ENCODE peak calls at places on chromosomes 5 and 9, in ten cellular contexts. X is tibial artery; B is neural progenitor cell; K is BE2C; J is ovary; C is neuronal stem cell; F is CD8-positive, alpha-beta T cell; W is esophagus squamous epithelium; P is lower lobe of right lung; Z is effector memory CD4-positive, alpha-beta T cell. S is an unnamed sample. For H3K4me1, the result is how much of the 10 kb centered on the place peaks cover.

GRCh38 chr9:93555370-93555769 is 21.0 kb upstream of the PHF2 start:
- DNase-seq in X (no peak), B (no peak), K (no peak), J (no peak), C (no peak), F (no peak), W (no peak), P (no peak), Z (no peak), S (no peak)

GRCh38 chr5:165497707-165498106 is 1992.3 kb downstream of the MAT2B start:
- DNase-seq in X (no peak), B (peak), K (peak), J (no peak), C (no peak), F (no peak), W (no peak), P (no peak), Z (no peak), S (no peak)

GRCh38 chr5:43193171-43193951 is 1.3 kb downstream of the NIM1K start:
- DNase-seq in X (no peak), B (peak), K (peak), J (no peak), C (peak), F (no peak), W (no peak), P (no peak), Z (no peak), S (no peak)

GRCh38 chr5:135011355-135012032 is 22.5 kb downstream of the PITX1 start:
- DNase-seq in X (no peak), B (no peak), K (no peak), J (peak), C (no peak), F (no peak), W (no peak), P (peak), Z (no peak), S (peak)

GRCh38 chr9:98563997-98564396 is 144.7 kb downstream of the GABBR2 start:
- DNase-seq in X (no peak), B (no peak), K (no peak), J (no peak), C (no peak), F (no peak), W (no peak), P (no peak), Z (no peak), S (no peak)

GRCh38 chr5:72817076-72817476 is 615 bp downstream of the TNPO1 start:
- DNase-seq in X (peak), B (no peak), K (peak), J (peak), C (no peak), F (peak), W (no peak), P (peak), Z (no peak), S (peak)

GRCh38 chr5:157926953-157927352 is 68.0 kb upstream of the CLINT1 start:
- DNase-seq in X (no peak), B (peak), K (no peak), J (no peak), C (no peak), F (no peak), W (no peak), P (no peak), Z (no peak), S (no peak)

GRCh38 chr9:124770359-124771020 is 621 bp downstream of the NR6A1 start:
- DNase-seq in X (no peak), B (peak), K (no peak), J (peak), C (no peak), F (no peak), W (no peak), P (peak), Z (peak), S (peak)

GRCh38 chr5:172123269-172123692 is 64.7 kb downstream of the STK10 start:
- DNase-seq in X (no peak), B (peak), K (peak), J (peak), C (no peak), F (no peak), W (no peak), P (no peak), Z (no peak), S (peak)

GRCh38 chr5:173901705-173902104 is 13.6 kb downstream of the CPEB4 start:
- DNase-seq in X (no peak), B (no peak), K (no peak), J (no peak), C (no peak), F (no peak), W (no peak), P (no peak), Z (no peak), S (no peak)

GRCh38 chr5:156201793-156202388 is 125.1 kb upstream of the SGCD start:
- DNase-seq in X (no peak), B (peak), K (no peak), J (no peak), C (no peak), F (no peak), W (no peak), P (no peak), Z (no peak), S (no peak)

GRCh38 chr5:14741131-14741530 is 76.6 kb downstream of the OTULIN start:
- DNase-seq in X (no peak), B (no peak), K (no peak), J (no peak), C (no peak), F (no peak), W (no peak), P (no peak), Z (no peak), S (no peak)

GRCh38 chr9:96858670-96859069 is 4.4 kb upstream of the ZNF782 start:
- DNase-seq in X (no peak), B (no peak), K (no peak), J (no peak), C (no peak), F (no peak), W (no peak), P (no peak), Z (no peak), S (no peak)

GRCh38 chr5:55694152-55694830 is 17.8 kb downstream of the SLC38A9 start:
- DNase-seq in X (no peak), B (peak), K (no peak), J (no peak), C (peak), F (no peak), W (no peak), P (no peak), Z (no peak), S (no peak)

GRCh38 chr9:121622842-121623203 is 28.6 kb upstream of the DAB2IP start:
- DNase-seq in X (no peak), B (no peak), K (no peak), J (no peak), C (no peak), F (no peak), W (no peak), P (peak), Z (no peak), S (no peak)
- H3K4me1 ChIP-seq in X (under half), B (under half), K (under half), J (under half), C (under half), F (under half), W (under half), P (under half), Z (under half), S (under half)

GRCh38 chr5:137217599-137218200 is 281.4 kb downstream of the SPOCK1 start:
- DNase-seq in X (no peak), B (no peak), K (no peak), J (no peak), C (no peak), F (no peak), W (no peak), P (no peak), Z (no peak), S (no peak)
- H3K4me1 ChIP-seq in X (under half), B (under half), K (under half), J (under half), C (under half), F (under half), W (under half), P (under half), Z (under half), S (under half)

GRCh38 chr5:150184006-150184405 is 5.9 kb upstream of the SLC6A7 start:
- DNase-seq in X (no peak), B (no peak), K (no peak), J (no peak), C (no peak), F (no peak), W (no peak), P (no peak), Z (no peak), S (no peak)
- H3K4me1 ChIP-seq in X (under half), B (under half), K (under half), J (under half), C (under half), F (under half), W (under half), P (under half), Z (under half), S (under half)

DNA sequence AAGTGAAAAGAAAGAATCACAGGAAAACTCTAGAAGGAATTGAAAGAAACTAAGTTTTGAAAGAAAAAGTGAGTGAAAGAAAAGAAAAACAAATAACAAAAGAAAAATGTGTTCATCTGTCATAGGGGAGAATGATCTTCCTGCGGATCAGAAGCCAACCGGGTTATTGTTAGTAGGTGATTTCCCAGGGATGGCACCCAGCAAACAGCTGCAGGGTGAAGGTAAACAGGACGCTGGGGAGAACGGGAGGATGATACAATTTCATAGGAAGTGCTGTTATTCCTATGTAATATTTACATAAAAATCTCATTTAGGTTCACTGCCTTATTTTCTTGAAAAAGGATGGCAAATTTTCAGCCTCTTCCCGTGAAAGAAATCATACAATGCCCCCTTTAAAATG is 72.4 kb upstream of the LHFPL2 start:
- DNase-seq in X (no peak), B (no peak), K (no peak), J (no peak), C (no peak), F (no peak), W (no peak), P (no peak), Z (no peak), S (no peak)
- H3K4me1 ChIP-seq in X (under half), B (under half), K (under half), J (under half), C (under half), F (under half), W (under half), P (under half), Z (under half), S (under half)

GRCh38 chr5:138440226-138441073 is 1.6 kb downstream of the REEP2 start:
- DNase-seq in X (peak), B (no peak), K (no peak), J (no peak), C (no peak), F (no peak), W (no peak), P (no peak), Z (no peak), S (no peak)

GRCh38 chr5:138444774-138445546 is 6.1 kb downstream of the REEP2 start:
- DNase-seq in X (peak), B (no peak), K (no peak), J (no peak), C (no peak), F (no peak), W (no peak), P (no peak), Z (no peak), S (no peak)

GRCh38 chr5:138445547-138446271 is 6.9 kb downstream of the REEP2 start:
- DNase-seq in X (peak), B (no peak), K (no peak), J (no peak), C (no peak), F (no peak), W (no peak), P (no peak), Z (no peak), S (no peak)

GRCh38 chr5:138441221-138441620 is 2.4 kb downstream of the REEP2 start:
- DNase-seq in X (peak), B (no peak), K (no peak), J (no peak), C (no peak), F (no peak), W (no peak), P (no peak), Z (no peak), S (no peak)

DNA sequence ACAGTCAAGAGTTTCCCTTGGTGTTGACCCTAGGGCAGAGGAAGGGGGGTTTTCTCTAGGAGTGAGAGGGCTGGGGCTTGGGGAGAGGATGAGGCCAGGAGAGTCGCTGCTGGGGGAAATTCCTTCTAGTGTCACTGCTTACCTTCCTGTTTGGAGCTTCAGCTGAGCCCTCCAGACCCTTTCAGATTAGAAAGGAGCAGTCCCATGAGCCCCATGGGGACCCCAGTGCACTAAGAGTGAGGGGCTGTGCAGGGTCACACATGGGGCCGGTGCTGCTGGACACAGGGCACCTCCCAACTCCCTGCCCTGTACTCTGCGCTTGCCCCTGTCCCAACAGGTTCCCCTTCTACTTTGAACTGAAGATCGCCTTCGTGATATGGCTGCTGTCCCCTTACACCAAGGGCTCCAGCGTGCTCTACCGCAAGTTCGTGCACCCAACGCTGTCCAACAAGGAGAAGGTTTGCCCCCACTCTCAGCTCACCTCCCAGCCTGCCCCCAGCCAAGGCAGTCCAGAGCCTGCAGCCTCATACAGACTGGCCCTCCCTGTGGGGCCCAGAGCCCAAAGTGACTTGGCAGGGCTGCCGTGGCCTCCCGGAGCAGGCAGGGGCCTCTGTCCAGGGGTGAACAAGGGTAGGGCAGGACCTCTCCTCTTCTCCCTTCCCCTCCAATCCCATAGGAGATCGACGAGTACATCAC is 5.4 kb downstream of the REEP2 start:
- DNase-seq in X (peak), B (no peak), K (no peak), J (no peak), C (no peak), F (no peak), W (no peak), P (no peak), Z (no peak), S (no peak)
- H3K4me1 ChIP-seq in X (under half), B (under half), K (under half), J (under half), C (under half), F (under half), W (under half), P (under half), Z (under half), S (under half)

GRCh38 chr5:80182802-80183645 is 72.8 kb downstream of the SERINC5 start:
- DNase-seq in X (no peak), B (peak), K (no peak), J (no peak), C (no peak), F (peak), W (no peak), P (no peak), Z (no peak), S (no peak)

GRCh38 chr5:80186634-80187033 is 69.2 kb downstream of the SERINC5 start:
- DNase-seq in X (no peak), B (no peak), K (no peak), J (no peak), C (no peak), F (peak), W (no peak), P (peak), Z (no peak), S (no peak)

GRCh38 chr5:80184235-80185023 is 71.4 kb downstream of the SERINC5 start:
- DNase-seq in X (no peak), B (peak), K (peak), J (no peak), C (no peak), F (no peak), W (no peak), P (peak), Z (no peak), S (peak)

GRCh38 chr5:80187274-80187673 is 68.6 kb downstream of the SERINC5 start:
- DNase-seq in X (no peak), B (no peak), K (no peak), J (no peak), C (no peak), F (no peak), W (no peak), P (no peak), Z (no peak), S (no peak)

GRCh38 chr5:80185095-80185494 is 70.8 kb downstream of the SERINC5 start:
- DNase-seq in X (no peak), B (no peak), K (no peak), J (no peak), C (no peak), F (no peak), W (no peak), P (no peak), Z (no peak), S (no peak)
- H3K4me1 ChIP-seq in X (under half), B (half or more), K (under half), J (under half), C (under half), F (half or more), W (under half), P (half or more), Z (half or more), S (under half)

DNA sequence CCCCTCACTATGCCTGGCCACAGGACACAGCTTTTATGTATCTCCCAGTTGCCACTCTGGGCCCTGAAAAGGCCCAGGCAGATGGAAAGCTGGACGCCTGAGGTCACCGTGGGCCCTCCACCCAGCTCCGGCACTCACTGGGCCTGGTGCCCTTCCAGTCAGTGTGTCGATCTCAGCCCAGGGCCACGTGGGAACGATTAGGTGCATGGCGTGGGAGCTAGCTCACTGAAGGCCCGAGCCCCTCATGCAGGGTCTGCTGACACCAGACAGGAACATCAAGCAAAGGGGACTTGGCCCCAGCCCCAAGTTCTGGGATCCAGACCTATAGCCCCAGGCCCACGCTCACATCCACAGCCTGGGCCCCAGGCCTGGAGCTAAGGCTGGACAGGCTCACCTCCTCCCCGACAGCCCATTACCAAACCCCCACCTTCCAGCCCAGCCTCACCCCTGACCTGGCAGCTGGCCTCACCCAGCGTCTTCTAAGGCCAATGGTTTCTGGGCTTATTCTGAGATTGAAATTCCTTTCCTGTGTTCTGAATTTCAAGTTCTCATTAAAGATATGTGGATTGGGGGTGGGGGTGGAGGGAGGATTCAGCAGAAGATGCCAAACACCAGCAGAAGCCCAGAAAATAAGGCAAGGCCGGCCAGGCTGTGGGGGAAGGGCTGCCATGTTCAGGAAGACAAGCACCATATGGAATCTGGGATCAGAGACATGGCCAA is 74.5 kb downstream of the ADAMTS2 start:
- DNase-seq in X (peak), B (no peak), K (peak), J (peak), C (no peak), F (no peak), W (no peak), P (peak), Z (no peak), S (peak)
- H3K4me1 ChIP-seq in X (half or more), B (under half), K (under half), J (half or more), C (under half), F (under half), W (under half), P (half or more), Z (under half), S (under half)

GRCh38 chr5:179307006-179307800 is 38.1 kb downstream of the ADAMTS2 start:
- DNase-seq in X (peak), B (no peak), K (no peak), J (peak), C (no peak), F (no peak), W (no peak), P (peak), Z (no peak), S (peak)
- H3K4me1 ChIP-seq in X (under half), B (under half), K (under half), J (under half), C (under half), F (under half), W (under half), P (under half), Z (under half), S (under half)